ENCODE peak calls at places on chromosomes 6 and 20, in eight cellular contexts. D is kidney; L is Peyer's patch; C is IMR-90; Q is CD8-positive, alpha-beta T cell; Y is suprapubic skin; W is OCI-LY7; T is neuronal stem cell. B is an unnamed sample.

GRCh38 chr6:36130672-36131516 is 581 bp downstream of the MAPK13 start:
- DNase-seq in Y (peak; percentile 78), W (no peak), D (peak; percentile 82), Q (peak; percentile 29), T (peak; percentile 21), L (peak; percentile 52), C (no peak), B (no peak)

GRCh38 chr6:53032853-53033252 is 32.4 kb upstream of the FBXO9 start:
- DNase-seq in Q (no peak), T (no peak), Y (no peak), C (peak; percentile 67), D (no peak), W (no peak), L (no peak), B (no peak)

GRCh38 chr6:169167581-169168301 is 85.9 kb downstream of the THBS2 start:
- DNase-seq in L (no peak), W (no peak), Q (no peak), T (no peak), Y (no peak), D (peak; percentile 91), C (peak; percentile 99), B (no peak)

GRCh38 chr20:51321343-51322163 is 221.0 kb downstream of the NFATC2 start:
- DNase-seq in Y (no peak), D (no peak), W (no peak), L (no peak), Q (no peak), T (no peak), C (no peak), B (no peak)

GRCh38 chr20:60139663-60140446 is 181.6 kb downstream of the CDH26 start:
- DNase-seq in Q (no peak), Y (no peak), T (no peak), C (no peak), L (no peak), W (no peak), D (no peak), B (no peak)

GRCh38 chr6:169890049-169890448 is 138.6 kb downstream of the ERMARD start:
- DNase-seq in L (no peak), C (no peak), T (no peak), W (no peak), Q (no peak), Y (no peak), D (no peak), B (no peak)

GRCh38 chr6:37103169-37104039 is 66.5 kb upstream of the PIM1 start:
- DNase-seq in C (no peak), W (peak; percentile 73), D (peak; percentile 92), T (no peak), Y (peak; percentile 77), L (peak; percentile 66), Q (no peak), B (no peak)

GRCh38 chr6:24410622-24411021 is 7.9 kb downstream of the MRS2 start:
- DNase-seq in Q (no peak), D (no peak), Y (no peak), T (no peak), L (no peak), W (no peak), C (no peak), B (no peak)

GRCh38 chr6:111580826-111581505 is 24.7 kb downstream of the TRAF3IP2 start:
- DNase-seq in T (no peak), C (peak; percentile 39), L (no peak), Y (no peak), W (no peak), Q (no peak), D (no peak), B (no peak)

GRCh38 chr6:26464014-26464413 is 6.3 kb downstream of the BTN2A1 start:
- DNase-seq in C (no peak), T (no peak), Y (no peak), L (no peak), Q (no peak), W (no peak), D (no peak), B (no peak)

GRCh38 chr6:26465776-26466175 is 8.0 kb downstream of the BTN2A1 start:
- DNase-seq in W (no peak), Y (no peak), Q (no peak), D (no peak), T (no peak), L (no peak), C (no peak), B (no peak)

GRCh38 chr6:26459023-26459810 is 1.5 kb downstream of the BTN2A1 start:
- DNase-seq in L (no peak), D (no peak), Q (no peak), T (no peak), W (no peak), Y (no peak), C (peak; percentile 34), B (no peak)

GRCh38 chr6:26468829-26469228 is 11.1 kb downstream of the BTN2A1 start:
- DNase-seq in T (no peak), D (no peak), C (no peak), Q (no peak), L (no peak), W (no peak), Y (no peak), B (no peak)

DNA sequence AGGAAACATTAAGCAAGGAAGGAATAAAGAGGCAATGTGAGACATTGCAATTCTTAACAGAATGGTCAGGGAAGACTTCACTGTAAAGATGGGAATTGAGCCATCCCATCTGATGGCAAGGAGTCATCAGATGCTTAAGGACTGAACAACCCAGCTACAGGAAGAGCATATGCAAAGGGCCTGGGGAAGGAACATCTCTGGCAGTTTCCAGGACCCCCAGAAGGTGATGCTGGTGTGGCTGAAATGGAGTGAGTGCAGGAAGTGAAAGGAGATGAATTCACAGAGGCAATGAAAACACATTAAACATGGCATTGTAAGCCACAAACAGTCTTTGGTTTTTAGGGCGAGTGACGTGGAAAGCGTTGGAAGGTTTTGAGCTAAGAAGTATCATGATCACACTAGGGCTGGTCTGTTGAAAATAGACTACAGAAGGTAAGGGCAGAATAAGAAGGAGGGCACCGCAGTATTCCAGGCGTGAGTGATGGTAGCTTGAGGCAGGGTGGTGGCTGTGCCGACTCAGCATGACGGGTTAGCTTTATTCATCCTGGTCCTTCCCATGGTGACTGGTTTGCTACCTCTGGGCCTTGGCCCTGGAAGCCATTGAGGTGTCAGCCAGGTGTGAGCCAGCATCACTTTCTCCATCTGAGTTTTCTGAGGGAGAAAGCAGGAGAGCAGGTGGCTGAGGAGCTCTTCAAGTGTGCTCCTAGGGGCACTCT is 6.8 kb downstream of the BTN2A1 start:
- DNase-seq in T (no peak), Y (no peak), W (no peak), D (no peak), Q (no peak), C (no peak), L (no peak), B (peak; percentile 64)
- H3K4me3 ChIP-seq in T (no peak overlapping the region), Y (no peak overlapping the region), W (no peak overlapping the region), D (no peak overlapping the region), Q (no peak overlapping the region), C (no peak overlapping the region), L (no peak overlapping the region), B (no peak overlapping the region)

GRCh38 chr20:41316009-41316408 is 1.5 kb downstream of the ZHX3 start:
- DNase-seq in C (no peak), T (no peak), L (no peak), Q (no peak), W (no peak), D (no peak), Y (no peak), B (no peak)

GRCh38 chr20:41321003-41321402 is 3.5 kb upstream of the ZHX3 start:
- DNase-seq in T (no peak), W (no peak), Y (no peak), C (no peak), Q (no peak), D (no peak), L (no peak), B (no peak)

GRCh38 chr20:41316602-41317535 is 662 bp downstream of the ZHX3 start:
- DNase-seq in Q (peak; percentile 70), D (peak; percentile 94), W (peak; percentile 73), T (peak; percentile 63), L (peak; percentile 89), Y (peak; percentile 91), C (peak; percentile 93), B (no peak)

GRCh38 chr20:41317536-41318270 is at the start of gene ZHX3:
- DNase-seq in T (peak; percentile 96), L (peak; percentile 96), Y (peak; percentile 97), C (peak; percentile 94), W (peak; percentile 99), D (peak; percentile 99), Q (peak; percentile 97), B (peak; percentile 94)

GRCh38 chr20:41318271-41318649 is 729 bp upstream of the ZHX3 start:
- DNase-seq in Q (no peak), Y (no peak), L (no peak), W (no peak), D (no peak), C (no peak), T (no peak), B (no peak)
- H3K4me3 ChIP-seq in Q (peak overlapping the region; percentile 34), Y (peak overlapping the region; percentile 76), L (peak overlapping the region; percentile 94), W (peak overlapping the region; percentile 66), D (peak overlapping the region; percentile 66), C (no peak overlapping the region), T (peak overlapping the region; percentile 76), B (peak overlapping the region; percentile 45)

DNA sequence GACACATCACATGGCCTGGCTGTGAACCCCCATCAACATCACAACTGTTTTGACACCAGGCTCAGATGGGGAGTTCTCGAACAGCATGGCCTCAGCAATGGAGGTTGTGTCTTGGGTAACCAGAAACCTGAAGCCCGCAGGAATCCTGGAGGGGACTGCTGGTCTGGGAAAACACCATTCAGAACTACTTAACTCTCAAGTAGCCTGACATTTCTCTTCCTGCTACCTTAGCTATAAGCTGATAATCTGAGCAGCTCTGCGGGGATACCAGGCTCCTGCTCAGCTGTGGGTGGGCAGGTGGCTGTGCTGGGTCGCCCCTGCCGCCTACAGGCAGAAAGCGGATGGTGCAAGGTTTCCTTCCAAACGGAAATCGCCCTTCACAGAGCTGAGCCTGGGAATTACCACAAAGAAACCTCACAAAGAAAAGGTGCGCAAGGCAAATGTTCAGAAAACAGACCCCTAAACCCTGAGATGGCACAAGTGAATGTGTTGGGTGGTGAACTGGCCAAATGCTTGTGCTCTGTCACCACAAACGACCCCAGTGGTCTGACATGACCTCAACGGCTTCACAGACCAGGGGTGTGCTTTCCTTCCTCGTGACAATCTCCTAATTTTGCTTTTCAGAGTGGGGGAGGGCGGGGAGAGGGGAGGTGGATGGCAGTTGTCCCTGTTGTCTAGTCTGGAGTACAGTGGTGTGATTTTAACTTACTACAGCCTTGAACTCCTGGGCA is 29.5 kb downstream of the SNX5 start:
- DNase-seq in Q (peak; percentile 27), L (peak; percentile 61), T (peak; percentile 65), D (no peak), W (peak; percentile 75), Y (no peak), C (peak; percentile 67), B (peak; percentile 79)
- H3K4me3 ChIP-seq in Q (no peak overlapping the region), L (no peak overlapping the region), T (no peak overlapping the region), D (no peak overlapping the region), W (no peak overlapping the region), Y (no peak overlapping the region), C (no peak overlapping the region), B (no peak overlapping the region)

DNA sequence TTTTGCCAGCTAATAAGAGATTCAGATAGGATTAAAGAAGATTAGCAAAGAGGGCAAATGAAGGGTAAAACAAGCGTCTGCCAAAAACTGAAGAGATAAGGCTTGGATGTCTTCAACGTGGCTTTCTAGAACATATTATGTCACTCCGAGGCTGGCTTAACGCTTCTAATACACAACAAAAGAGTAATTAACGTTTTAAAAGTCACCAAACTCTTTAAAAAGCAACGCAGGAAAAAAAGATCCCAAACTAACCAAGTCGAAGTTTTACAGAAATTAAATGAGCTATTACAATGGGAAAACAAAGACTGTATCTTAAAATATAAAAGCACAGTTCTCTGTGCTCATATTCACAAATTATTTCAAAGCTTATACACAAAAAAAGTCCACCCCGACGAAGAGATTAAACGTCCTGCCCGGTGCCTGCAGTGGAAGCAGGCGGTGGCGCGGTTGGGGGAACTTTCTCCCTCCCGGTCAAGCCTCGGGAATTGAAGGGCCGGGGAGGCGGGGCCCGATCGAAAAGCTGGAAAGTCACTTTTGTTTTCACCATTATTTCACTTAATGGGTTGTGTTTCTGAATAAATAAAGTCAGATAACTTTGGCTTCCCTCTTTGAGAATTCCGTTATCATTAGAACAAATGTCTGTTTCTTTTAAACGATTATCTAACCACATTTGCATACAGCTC is 1.2 kb downstream of the MAK start:
- DNase-seq in T (peak; percentile 62), L (no peak), Y (no peak), W (no peak), Q (no peak), D (peak; percentile 76), C (no peak), B (no peak)
- H3K4me3 ChIP-seq in T (peak overlapping the region; percentile 60), L (peak overlapping the region; percentile 70), Y (peak overlapping the region; percentile 63), W (peak overlapping the region; percentile 72), Q (peak overlapping the region; percentile 56), D (peak overlapping the region; percentile 79), C (peak overlapping the region; percentile 65), B (no peak overlapping the region)